ENCODE peak calls at places on chromosomes 13 and 19, in ten cellular contexts. X, P, C, Y, N, V, T, H, F and S are unnamed samples.

GRCh38 chr19:46928951-46929350 is 68.2 kb downstream of the ARHGAP35 start:
- DNase-seq in X (no peak), P (no peak), C (no peak), Y (peak; percentile 44), N (no peak), V (no peak), T (no peak), H (no peak), F (no peak), S (no peak)

GRCh38 chr19:49613374-49613773 is 22.4 kb downstream of the PRR12 start:
- DNase-seq in X (no peak), P (no peak), C (peak; percentile 16), Y (no peak), N (no peak), V (no peak), T (no peak), H (no peak), F (no peak), S (no peak)

GRCh38 chr13:50692396-50692915 is 151.0 kb downstream of the DLEU7 start:
- DNase-seq in X (no peak), P (no peak), C (no peak), Y (peak; percentile 75), N (no peak), V (peak; percentile 52), T (no peak), H (peak; percentile 34), F (no peak), S (no peak)

GRCh38 chr13:27635256-27635655 is 13.6 kb downstream of the POLR1D start:
- DNase-seq in X (no peak), P (no peak), C (no peak), Y (no peak), N (no peak), V (no peak), T (no peak), H (no peak), F (no peak), S (no peak)

GRCh38 chr13:84940801-84941200 is 858.4 kb downstream of the SLITRK6 start:
- DNase-seq in X (no peak), P (no peak), C (no peak), Y (no peak), N (no peak), V (no peak), T (no peak), H (no peak), F (no peak), S (no peak)

GRCh38 chr19:41595258-41595889 is 19.4 kb downstream of the CEACAM21 start:
- DNase-seq in X (peak; percentile 87), P (peak; percentile 53), C (peak; percentile 57), Y (peak; percentile 75), N (peak; percentile 57), V (peak; percentile 68), T (peak; percentile 19), H (peak; percentile 54), F (no peak), S (peak; percentile 81)

GRCh38 chr19:55441692-55442321 is 1.3 kb downstream of the SHISA7 start:
- DNase-seq in X (no peak), P (no peak), C (no peak), Y (no peak), N (no peak), V (no peak), T (no peak), H (no peak), F (no peak), S (no peak)

GRCh38 chr19:1173160-1173844 is 766 bp downstream of the SBNO2 start:
- DNase-seq in X (peak; percentile 22), P (no peak), C (no peak), Y (no peak), N (peak; percentile 54), V (no peak), T (no peak), H (no peak), F (no peak), S (peak; percentile 19)

GRCh38 chr13:95234242-95234641 is 67.0 kb downstream of the ABCC4 start:
- DNase-seq in X (no peak), P (no peak), C (no peak), Y (no peak), N (no peak), V (no peak), T (no peak), H (no peak), F (no peak), S (peak; percentile 62)

GRCh38 chr19:40512110-40512472 is 45.3 kb downstream of the SPTBN4 start:
- DNase-seq in X (no peak), P (no peak), C (no peak), Y (no peak), N (no peak), V (no peak), T (no peak), H (no peak), F (no peak), S (no peak)
- H3K4me3 ChIP-seq in X (no peak overlapping the region), P (no peak overlapping the region), C (no peak overlapping the region), Y (no peak overlapping the region), N (no peak overlapping the region), V (no peak overlapping the region), T (no peak overlapping the region), H (no peak overlapping the region), F (no peak overlapping the region), S (no peak overlapping the region)

GRCh38 chr19:34135401-34135800 is 36.9 kb upstream of the LSM14A start:
- DNase-seq in X (no peak), P (no peak), C (no peak), Y (no peak), N (no peak), V (no peak), T (no peak), H (no peak), F (no peak), S (no peak)
- H3K4me3 ChIP-seq in X (no peak overlapping the region), P (no peak overlapping the region), C (no peak overlapping the region), Y (no peak overlapping the region), N (no peak overlapping the region), V (no peak overlapping the region), T (no peak overlapping the region), H (no peak overlapping the region), F (no peak overlapping the region), S (peak overlapping the region; percentile 86)

DNA sequence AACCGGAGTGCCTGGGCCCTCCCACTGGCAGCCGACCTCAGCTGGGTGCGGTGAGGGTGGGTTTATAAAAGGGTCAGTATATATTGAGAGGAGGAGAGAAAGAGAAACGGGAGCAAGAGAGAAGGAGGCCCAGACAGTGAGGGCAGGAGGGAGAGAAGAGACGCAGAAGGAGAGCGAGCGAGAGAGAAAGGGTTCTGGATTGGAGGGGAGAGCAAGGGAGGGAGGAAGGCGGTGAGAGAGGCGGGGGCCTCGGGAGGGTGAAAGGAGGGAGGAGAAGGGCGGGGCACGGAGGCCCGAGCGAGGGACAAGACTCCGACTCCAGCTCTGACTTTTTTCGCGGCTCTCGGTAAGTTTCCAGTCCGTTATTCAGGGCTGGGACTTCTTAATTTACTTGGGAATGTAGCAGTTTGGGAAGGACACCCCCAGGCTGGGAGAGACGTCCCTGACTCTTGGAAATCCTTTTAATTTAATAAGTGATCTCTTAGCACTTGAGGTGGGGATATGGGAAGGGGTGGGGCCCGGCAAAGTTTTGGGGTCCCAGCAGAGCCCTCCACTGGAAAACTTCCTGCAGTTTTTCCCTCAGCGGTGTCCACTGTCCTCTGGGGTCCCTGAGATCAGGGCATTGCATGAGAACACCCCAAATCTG is at the start of gene EMP3:
- DNase-seq in X (peak; percentile 94), P (peak; percentile 69), C (peak; percentile 90), Y (peak; percentile 91), N (peak; percentile 75), V (peak; percentile 91), T (no peak), H (peak; percentile 87), F (peak; percentile 54), S (peak; percentile 51)
- H3K4me3 ChIP-seq in X (peak within 1 kb of the TSS; percentile 92), P (peak within 1 kb of the TSS; percentile 56), C (peak within 1 kb of the TSS; percentile 76), Y (peak within 1 kb of the TSS; percentile 86), N (peak within 1 kb of the TSS; percentile 14), V (peak within 1 kb of the TSS; percentile 96), T (peak within 1 kb of the TSS; percentile 56), H (peak within 1 kb of the TSS; percentile 77), F (peak within 1 kb of the TSS; percentile 19), S (peak within 1 kb of the TSS; percentile 63)

GRCh38 chr19:17256130-17256529 is 8.4 kb downstream of the USHBP1 start:
- DNase-seq in X (no peak), P (no peak), C (no peak), Y (no peak), N (no peak), V (no peak), T (no peak), H (no peak), F (no peak), S (no peak)
- H3K4me3 ChIP-seq in X (no peak overlapping the region), P (no peak overlapping the region), C (no peak overlapping the region), Y (no peak overlapping the region), N (no peak overlapping the region), V (no peak overlapping the region), T (no peak overlapping the region), H (no peak overlapping the region), F (no peak overlapping the region), S (no peak overlapping the region)

DNA sequence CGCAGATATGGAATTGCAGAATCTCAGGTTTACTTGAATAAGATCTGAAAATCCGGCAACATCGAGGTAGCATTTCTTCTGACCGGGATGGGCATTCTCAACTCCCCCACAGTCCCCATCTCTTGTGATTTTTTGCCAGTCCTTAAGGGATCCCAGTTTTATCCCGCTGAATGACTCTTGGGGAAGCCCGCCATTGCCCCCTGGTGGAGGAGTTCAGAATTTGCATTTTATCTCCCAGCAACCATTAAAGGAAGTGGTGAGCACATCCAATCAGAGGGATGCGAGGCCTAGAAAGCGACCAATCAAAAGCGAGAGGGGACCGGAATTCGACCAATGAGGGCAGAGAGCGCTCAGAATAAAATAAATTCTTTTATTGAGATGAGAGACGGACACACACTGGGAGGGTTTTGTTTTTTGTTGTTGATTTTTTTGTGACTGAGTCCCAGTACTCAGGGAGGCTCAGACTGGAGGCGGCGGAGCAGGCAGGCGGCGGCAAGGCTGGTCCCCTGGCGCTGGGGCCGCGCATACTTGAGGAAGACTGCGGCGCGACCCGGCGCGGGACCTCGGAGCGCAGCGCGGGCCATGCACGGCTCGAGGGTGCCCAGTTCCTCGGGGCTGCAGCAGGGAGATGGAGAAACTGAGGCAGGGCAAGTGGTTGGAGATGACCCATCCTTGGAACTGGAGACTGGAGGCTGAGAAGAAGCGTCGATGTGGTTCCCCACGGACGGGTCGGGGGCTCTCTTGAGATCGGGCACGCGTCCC is 3.9 kb upstream of the TTC9B start:
- DNase-seq in X (peak; percentile 95), P (peak; percentile 77), C (peak; percentile 92), Y (peak; percentile 90), N (peak; percentile 79), V (peak; percentile 83), T (peak; percentile 77), H (peak; percentile 76), F (peak; percentile 84), S (peak; percentile 81)
- H3K4me3 ChIP-seq in X (no peak overlapping the region), P (no peak overlapping the region), C (no peak overlapping the region), Y (no peak overlapping the region), N (no peak overlapping the region), V (no peak overlapping the region), T (no peak overlapping the region), H (no peak overlapping the region), F (no peak overlapping the region), S (no peak overlapping the region)

DNA sequence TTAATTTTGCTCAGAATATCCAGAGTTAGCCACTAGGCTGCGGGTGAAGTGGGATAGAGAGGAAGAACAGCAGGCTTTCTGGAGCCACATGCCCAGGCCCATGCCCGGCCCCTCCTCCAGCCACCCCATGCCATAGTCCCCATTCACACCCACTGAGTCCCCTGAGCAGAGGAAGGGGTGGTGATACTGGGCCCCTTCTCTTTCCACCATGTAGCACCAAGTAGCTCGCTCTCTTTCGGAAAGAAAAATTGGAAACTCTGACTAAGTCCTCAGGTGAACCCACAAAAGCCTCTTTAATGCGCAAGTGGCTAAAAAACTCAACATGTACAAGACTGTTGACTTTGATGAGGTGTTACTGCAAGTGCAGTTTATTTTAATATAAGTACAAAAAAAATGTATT is 76.7 kb upstream of the GPR183 start:
- DNase-seq in X (no peak), P (no peak), C (no peak), Y (no peak), N (no peak), V (no peak), T (no peak), H (no peak), F (no peak), S (no peak)
- H3K4me3 ChIP-seq in X (no peak overlapping the region), P (no peak overlapping the region), C (no peak overlapping the region), Y (no peak overlapping the region), N (no peak overlapping the region), V (no peak overlapping the region), T (no peak overlapping the region), H (no peak overlapping the region), F (no peak overlapping the region), S (no peak overlapping the region)

GRCh38 chr19:48479686-48480085 is 10.5 kb downstream of the CYTH2 start:
- DNase-seq in X (no peak), P (no peak), C (no peak), Y (no peak), N (no peak), V (no peak), T (no peak), H (no peak), F (no peak), S (no peak)
- H3K4me3 ChIP-seq in X (no peak overlapping the region), P (no peak overlapping the region), C (no peak overlapping the region), Y (no peak overlapping the region), N (no peak overlapping the region), V (no peak overlapping the region), T (no peak overlapping the region), H (no peak overlapping the region), F (no peak overlapping the region), S (no peak overlapping the region)